ENCODE peak calls at places on chromosome 10, in four cellular contexts. X is mesothelial cell of epicardium, H is B cell, U is kidney glomerular epithelial cell. V is an unnamed sample.

GRCh38 chr10:103078676-103079075 is 114.4 kb downstream of the NT5C2 start:
- DNase-seq in X (no peak), H (no peak), U (no peak), V (no peak)

GRCh38 chr10:740936-741431 is 51.5 kb upstream of the DIP2C start:
- DNase-seq in X (no peak), H (no peak), U (no peak), V (no peak)

GRCh38 chr10:132948351-132948750 is 6.0 kb upstream of the CFAP46 start:
- DNase-seq in X (no peak), H (no peak), U (no peak), V (no peak)

GRCh38 chr10:10687751-10688150 is 329.9 kb upstream of the CELF2 start:
- DNase-seq in X (no peak), H (no peak), U (no peak), V (no peak)

GRCh38 chr10:17607603-17608332 is 9.4 kb downstream of the HACD1 start:
- DNase-seq in X (no peak), H (peak), U (peak), V (no peak)

GRCh38 chr10:91758303-91759146 is 39.7 kb upstream of the TNKS2 start:
- DNase-seq in X (no peak), H (peak), U (peak), V (peak)

GRCh38 chr10:35300063-35300699 is 36.1 kb upstream of the CCNY start:
- DNase-seq in X (no peak), H (peak), U (no peak), V (no peak)

GRCh38 chr10:131544495-131544894 is 233.0 kb upstream of the TCERG1L start:
- DNase-seq in X (no peak), H (no peak), U (no peak), V (no peak)

GRCh38 chr10:35191523-35191922 is 64.9 kb downstream of the CREM start:
- DNase-seq in X (no peak), H (no peak), U (no peak), V (no peak)

GRCh38 chr10:824946-825345 is 106.6 kb downstream of the LARP4B start:
- DNase-seq in X (no peak), H (no peak), U (no peak), V (no peak)

GRCh38 chr10:99370993-99371392 is 41.8 kb downstream of the CNNM1 start:
- DNase-seq in X (no peak), H (no peak), U (peak), V (peak)

GRCh38 chr10:118951218-118951617 is 78.3 kb upstream of the NANOS1 start:
- DNase-seq in X (no peak), H (no peak), U (no peak), V (no peak)

GRCh38 chr10:17780727-17781126 is 28.4 kb upstream of the MRC1 start:
- DNase-seq in X (no peak), H (no peak), U (no peak), V (no peak)

GRCh38 chr10:24207781-24208611 is 942 bp upstream of the KIAA1217 start:
- DNase-seq in X (no peak), H (no peak), U (no peak), V (no peak)

GRCh38 chr10:111871458-111871857 is 312.1 kb downstream of the GPAM start:
- DNase-seq in X (no peak), H (no peak), U (no peak), V (no peak)

GRCh38 chr10:22505923-22506685 is 160.8 kb downstream of the SPAG6 start:
- DNase-seq in X (no peak), H (peak), U (no peak), V (no peak)

GRCh38 chr10:125629758-125630376 is 53.1 kb downstream of the TEX36 start:
- DNase-seq in X (no peak), H (no peak), U (no peak), V (peak)

V was measured in GM19239.